ENCODE peak calls at places on chromosomes 5 and 9, in eight cellular contexts. S is progenitor cell of endocrine pancreas; O is CD4-positive, alpha-beta T cell; Z is cardiac fibroblast; P is WTC11; G is left lung; R is neural crest cell; V is foreskin keratinocyte. Q is an unnamed sample.

GRCh38 chr5:171945476-171945875 is 61.0 kb downstream of the FBXW11 start:
- DNase-seq in S (no peak), O (no peak), Z (no peak), P (no peak), G (no peak), R (no peak), V (peak), Q (no peak)

GRCh38 chr5:103367722-103368121 is 109.2 kb downstream of the MACIR start:
- DNase-seq in S (no peak), O (no peak), Z (no peak), P (no peak), G (no peak), R (no peak), V (no peak), Q (no peak)

GRCh38 chr5:127585661-127586060 is 63.2 kb upstream of the CTXN3 start:
- DNase-seq in S (no peak), O (no peak), Z (no peak), P (no peak), G (no peak), R (no peak), V (no peak), Q (no peak)

GRCh38 chr5:95446560-95447221 is 55.5 kb downstream of the FAM81B start:
- DNase-seq in S (no peak), O (no peak), Z (no peak), P (no peak), G (no peak), R (no peak), V (peak), Q (no peak)

GRCh38 chr5:143165049-143165448 is 238.4 kb downstream of the NR3C1 start:
- DNase-seq in S (no peak), O (no peak), Z (no peak), P (no peak), G (no peak), R (no peak), V (no peak), Q (no peak)

GRCh38 chr9:19174127-19174921 is 47.0 kb upstream of the PLIN2 start:
- DNase-seq in S (no peak), O (peak), Z (peak), P (peak), G (peak), R (peak), V (peak), Q (no peak)

GRCh38 chr5:124398471-124398870 is 348.0 kb downstream of the ZNF608 start:
- DNase-seq in S (no peak), O (no peak), Z (no peak), P (no peak), G (no peak), R (no peak), V (no peak), Q (no peak)

GRCh38 chr9:126327016-126327749 is 554 bp downstream of the MVB12B start:
- DNase-seq in S (peak), O (peak), Z (no peak), P (peak), G (no peak), R (no peak), V (no peak), Q (no peak)

GRCh38 chr9:129875181-129875611 is 39.9 kb downstream of the USP20 start:
- DNase-seq in S (no peak), O (no peak), Z (no peak), P (peak), G (no peak), R (no peak), V (no peak), Q (no peak)

GRCh38 chr9:136975624-136976023 is 1.7 kb upstream of the PTGDS start:
- DNase-seq in S (no peak), O (no peak), Z (no peak), P (peak), G (no peak), R (no peak), V (no peak), Q (no peak)

GRCh38 chr5:81767938-81768337 is 17.0 kb upstream of the SSBP2 start:
- DNase-seq in S (no peak), O (no peak), Z (peak), P (no peak), G (no peak), R (no peak), V (no peak), Q (no peak)

GRCh38 chr5:133253661-133254060 is 201.8 kb downstream of the HSPA4 start:
- DNase-seq in S (no peak), O (no peak), Z (no peak), P (no peak), G (no peak), R (no peak), V (no peak), Q (no peak)

GRCh38 chr9:84573098-84573497 is 96.4 kb upstream of the NTRK2 start:
- DNase-seq in S (no peak), O (no peak), Z (no peak), P (peak), G (no peak), R (no peak), V (no peak), Q (no peak)

GRCh38 chr9:72960446-72960845 is 7.6 kb upstream of the ALDH1A1 start:
- DNase-seq in S (no peak), O (no peak), Z (peak), P (no peak), G (no peak), R (no peak), V (peak), Q (no peak)

GRCh38 chr5:87116821-87117512 is 150.7 kb upstream of the RASA1 start:
- DNase-seq in S (no peak), O (no peak), Z (no peak), P (no peak), G (no peak), R (no peak), V (peak), Q (no peak)

GRCh38 chr5:138488481-138488945 is 23.2 kb downstream of the EGR1 start:
- DNase-seq in S (no peak), O (no peak), Z (peak), P (no peak), G (no peak), R (no peak), V (peak), Q (no peak)

GRCh38 chr5:66807743-66808142 is 211.6 kb downstream of the MAST4 start:
- DNase-seq in S (no peak), O (no peak), Z (peak), P (no peak), G (no peak), R (no peak), V (peak), Q (no peak)
- TF ChIP-seq CTCF in S (no peak), O (no peak), Z (peak), P (no peak), G (peak), R (no peak), V (peak), Q (peak)

GRCh38 chr9:93111001-93111370 is 15.0 kb downstream of the CARD19 start:
- DNase-seq in S (no peak), O (no peak), Z (no peak), P (no peak), G (peak), R (no peak), V (no peak), Q (peak)

GRCh38 chr9:93111371-93112115 is 15.5 kb downstream of the CARD19 start:
- DNase-seq in S (no peak), O (no peak), Z (no peak), P (no peak), G (peak), R (no peak), V (peak), Q (peak)

GRCh38 chr9:93110400-93110855 is 14.4 kb downstream of the CARD19 start:
- DNase-seq in S (no peak), O (no peak), Z (no peak), P (no peak), G (peak), R (no peak), V (no peak), Q (no peak)

GRCh38 chr9:93112864-93113389 is 16.9 kb downstream of the CARD19 start:
- DNase-seq in S (no peak), O (no peak), Z (no peak), P (no peak), G (peak), R (no peak), V (no peak), Q (peak)

DNA sequence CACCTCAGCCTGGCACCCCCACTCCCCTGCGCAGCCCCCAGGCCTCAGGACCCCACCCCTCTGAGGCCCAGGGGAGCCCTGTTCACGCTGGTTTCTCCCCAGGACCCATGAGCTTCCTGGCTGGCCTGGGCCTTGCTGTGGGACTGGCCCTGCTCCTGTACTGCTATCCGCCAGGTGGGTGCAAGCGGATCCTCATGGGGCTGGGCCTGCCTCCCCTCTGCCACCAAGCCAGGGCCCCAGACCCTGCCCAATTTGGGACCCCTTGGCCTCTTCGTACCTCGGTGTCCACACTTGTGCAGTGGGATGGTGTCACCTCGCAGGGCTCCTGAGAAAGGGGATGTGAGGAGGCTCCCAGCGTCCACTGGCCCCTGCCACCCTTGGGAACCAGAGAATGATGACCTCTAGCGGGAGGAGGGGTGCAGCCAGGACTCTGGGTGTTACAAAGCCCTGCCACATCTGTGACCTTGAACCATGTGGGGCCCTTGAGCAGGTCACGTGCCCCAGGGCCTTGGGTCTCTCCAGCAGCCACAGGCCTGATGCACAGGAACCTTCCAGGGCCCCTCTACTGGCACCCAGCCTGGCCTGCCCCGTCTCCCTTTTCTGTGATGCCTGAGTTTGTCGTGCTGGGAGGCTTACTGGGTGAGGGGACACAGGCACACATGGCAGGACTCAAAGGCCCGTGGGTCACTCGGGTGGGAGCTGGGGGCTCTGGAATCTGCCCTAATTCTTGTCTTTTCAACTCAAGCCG is 16.3 kb downstream of the CARD19 start:
- DNase-seq in S (no peak), O (no peak), Z (no peak), P (no peak), G (peak), R (no peak), V (no peak), Q (peak)
- TF ChIP-seq CTCF in S (no peak), O (no peak), Z (no peak), P (no peak), G (no peak), R (no peak), V (no peak), Q (no peak)

DNA sequence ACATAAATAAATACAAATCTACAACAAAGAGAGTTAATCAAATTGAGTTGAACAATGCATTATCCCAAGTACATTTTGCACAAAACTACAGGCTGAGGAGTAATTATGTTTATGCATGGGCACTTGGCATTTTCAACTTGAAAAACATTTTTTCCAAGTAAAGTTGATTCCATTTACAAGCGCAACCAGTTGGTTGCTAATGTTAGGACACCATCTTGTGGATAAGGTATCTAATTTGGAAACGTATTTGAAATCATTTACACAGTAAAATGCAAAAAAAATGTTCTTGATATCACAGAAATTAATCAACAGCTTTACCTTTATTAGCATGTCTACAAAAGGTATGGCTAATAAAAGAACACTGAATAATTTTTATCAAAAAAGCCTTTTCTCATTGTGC is 18.8 kb downstream of the FTMT start:
- DNase-seq in S (no peak), O (no peak), Z (peak), P (no peak), G (no peak), R (no peak), V (no peak), Q (no peak)
- TF ChIP-seq CTCF in S (peak), O (no peak), Z (no peak), P (no peak), G (peak), R (peak), V (no peak), Q (peak)

GRCh38 chr9:120303519-120303918 is 276.4 kb downstream of the CDK5RAP2 start:
- DNase-seq in S (no peak), O (no peak), Z (no peak), P (no peak), G (no peak), R (no peak), V (no peak), Q (no peak)

GRCh38 chr9:120294003-120294402 is 286.0 kb downstream of the CDK5RAP2 start:
- DNase-seq in S (no peak), O (no peak), Z (no peak), P (no peak), G (no peak), R (no peak), V (no peak), Q (no peak)

GRCh38 chr9:120299785-120300184 is 280.2 kb downstream of the CDK5RAP2 start:
- DNase-seq in S (no peak), O (no peak), Z (no peak), P (peak), G (no peak), R (no peak), V (no peak), Q (no peak)
- TF ChIP-seq CTCF in S (no peak), O (no peak), Z (peak), P (no peak), G (no peak), R (no peak), V (peak), Q (no peak)

GRCh38 chr5:14385022-14385421 is 196.6 kb upstream of the OTULINL start:
- DNase-seq in S (no peak), O (no peak), Z (no peak), P (no peak), G (no peak), R (no peak), V (no peak), Q (no peak)

GRCh38 chr5:14380712-14381111 is 200.9 kb upstream of the OTULINL start:
- DNase-seq in S (no peak), O (no peak), Z (no peak), P (no peak), G (no peak), R (no peak), V (no peak), Q (no peak)

GRCh38 chr5:14386882-14387575 is 194.6 kb upstream of the OTULINL start:
- DNase-seq in S (no peak), O (no peak), Z (no peak), P (no peak), G (no peak), R (no peak), V (no peak), Q (no peak)

GRCh38 chr5:14379739-14380497 is 201.7 kb upstream of the OTULINL start:
- DNase-seq in S (no peak), O (no peak), Z (no peak), P (peak), G (no peak), R (no peak), V (no peak), Q (no peak)

DNA sequence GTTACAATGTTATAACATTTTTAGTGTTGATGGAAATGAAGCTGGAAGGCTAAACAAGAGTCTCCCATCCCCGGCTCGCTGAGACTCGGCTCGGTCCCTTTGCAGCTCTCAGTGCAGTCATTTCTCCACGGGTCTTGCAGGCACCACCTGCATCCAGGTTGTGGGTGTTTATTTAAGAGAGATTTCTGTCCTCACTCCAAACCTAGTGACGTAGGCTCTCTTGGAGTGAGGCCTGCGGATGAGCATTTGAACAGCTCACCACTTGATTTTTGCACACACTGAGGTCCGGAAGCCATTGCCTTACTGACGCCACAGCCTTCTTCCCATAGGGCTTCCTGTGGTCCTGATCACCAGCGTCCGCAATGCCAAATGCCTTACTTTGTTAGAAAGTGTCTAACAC is 197.7 kb upstream of the OTULINL start:
- DNase-seq in S (no peak), O (no peak), Z (no peak), P (no peak), G (no peak), R (no peak), V (no peak), Q (no peak)
- TF ChIP-seq CTCF in S (no peak), O (no peak), Z (no peak), P (no peak), G (no peak), R (no peak), V (no peak), Q (no peak)

GRCh38 chr5:180862645-180863044 is 1.6 kb upstream of the ZFP62 start:
- DNase-seq in S (no peak), O (no peak), Z (no peak), P (peak), G (no peak), R (no peak), V (no peak), Q (no peak)

GRCh38 chr5:180866296-180866695 is 5.2 kb upstream of the ZFP62 start:
- DNase-seq in S (no peak), O (no peak), Z (no peak), P (no peak), G (no peak), R (no peak), V (no peak), Q (no peak)

GRCh38 chr5:180860887-180861822 is at the start of gene ZFP62:
- DNase-seq in S (peak), O (peak), Z (peak), P (peak), G (peak), R (peak), V (peak), Q (peak)

GRCh38 chr5:180860273-180860886 is 696 bp downstream of the ZFP62 start:
- DNase-seq in S (peak), O (peak), Z (no peak), P (peak), G (no peak), R (no peak), V (no peak), Q (peak)
- TF ChIP-seq CTCF in S (peak), O (no peak), Z (no peak), P (no peak), G (no peak), R (peak), V (peak), Q (peak)

GRCh38 chr5:32690153-32690552 is 21.0 kb upstream of the NPR3 start:
- DNase-seq in S (no peak), O (no peak), Z (no peak), P (no peak), G (no peak), R (no peak), V (no peak), Q (no peak)
- TF ChIP-seq CTCF in S (no peak), O (no peak), Z (peak), P (no peak), G (no peak), R (no peak), V (peak), Q (no peak)

GRCh38 chr5:145718956-145719355 is 116.2 kb downstream of the PRELID2 start:
- DNase-seq in S (no peak), O (no peak), Z (peak), P (no peak), G (no peak), R (no peak), V (peak), Q (no peak)
- TF ChIP-seq CTCF in S (peak), O (no peak), Z (peak), P (no peak), G (no peak), R (peak), V (peak), Q (peak)